ENCODE peak calls at places on chromosomes 1 and 21, in six cellular contexts. O is tibial nerve, D is astrocyte, B is epithelial cell of esophagus, I is fibroblast of mammary gland, T is mucosa of descending colon. E is an unnamed sample.

GRCh38 chr1:64092851-64093371 is 110.5 kb upstream of the UBE2U start:
- DNase-seq in D (no peak), O (no peak), I (no peak), T (no peak), B (no peak), E (no peak)

GRCh38 chr1:219215477-219215876 is 41.8 kb downstream of the LYPLAL1 start:
- DNase-seq in B (peak; percentile 18), I (no peak), T (no peak), D (no peak), O (no peak), E (no peak)

GRCh38 chr1:20486457-20487235 is 636 bp upstream of the CAMK2N1 start:
- DNase-seq in D (peak; percentile 48), O (no peak), B (peak; percentile 41), T (peak; percentile 92), I (peak; percentile 64), E (peak; percentile 78)

GRCh38 chr1:54459140-54459539 is 52.9 kb upstream of the SSBP3 start:
- DNase-seq in B (no peak), T (no peak), I (no peak), O (no peak), D (no peak), E (no peak)

GRCh38 chr1:44569491-44569890 is 104.8 kb downstream of the TMEM53 start:
- DNase-seq in O (no peak), I (no peak), T (no peak), D (no peak), B (no peak), E (no peak)

GRCh38 chr1:156055649-156056048 is 1.1 kb downstream of the LAMTOR2 start:
- DNase-seq in I (no peak), B (no peak), T (no peak), O (no peak), D (no peak), E (no peak)

GRCh38 chr21:33198346-33199135 is 31.2 kb upstream of the IFNAR2 start:
- DNase-seq in O (peak; percentile 50), I (peak; percentile 37), D (peak; percentile 56), T (no peak), B (no peak), E (no peak)

GRCh38 chr1:48006318-48006717 is 9.1 kb upstream of the TRABD2B start:
- DNase-seq in T (no peak), O (no peak), I (peak; percentile 66), D (no peak), B (no peak), E (no peak)

GRCh38 chr1:241702436-241702835 is 50.4 kb downstream of the WDR64 start:
- DNase-seq in T (no peak), D (peak; percentile 18), O (no peak), B (peak; percentile 92), I (peak; percentile 84), E (peak; percentile 14)

GRCh38 chr1:203124546-203125317 is 2.8 kb upstream of the ADORA1 start:
- DNase-seq in B (peak; percentile 46), O (no peak), D (peak; percentile 4), I (peak; percentile 30), T (no peak), E (no peak)

DNA sequence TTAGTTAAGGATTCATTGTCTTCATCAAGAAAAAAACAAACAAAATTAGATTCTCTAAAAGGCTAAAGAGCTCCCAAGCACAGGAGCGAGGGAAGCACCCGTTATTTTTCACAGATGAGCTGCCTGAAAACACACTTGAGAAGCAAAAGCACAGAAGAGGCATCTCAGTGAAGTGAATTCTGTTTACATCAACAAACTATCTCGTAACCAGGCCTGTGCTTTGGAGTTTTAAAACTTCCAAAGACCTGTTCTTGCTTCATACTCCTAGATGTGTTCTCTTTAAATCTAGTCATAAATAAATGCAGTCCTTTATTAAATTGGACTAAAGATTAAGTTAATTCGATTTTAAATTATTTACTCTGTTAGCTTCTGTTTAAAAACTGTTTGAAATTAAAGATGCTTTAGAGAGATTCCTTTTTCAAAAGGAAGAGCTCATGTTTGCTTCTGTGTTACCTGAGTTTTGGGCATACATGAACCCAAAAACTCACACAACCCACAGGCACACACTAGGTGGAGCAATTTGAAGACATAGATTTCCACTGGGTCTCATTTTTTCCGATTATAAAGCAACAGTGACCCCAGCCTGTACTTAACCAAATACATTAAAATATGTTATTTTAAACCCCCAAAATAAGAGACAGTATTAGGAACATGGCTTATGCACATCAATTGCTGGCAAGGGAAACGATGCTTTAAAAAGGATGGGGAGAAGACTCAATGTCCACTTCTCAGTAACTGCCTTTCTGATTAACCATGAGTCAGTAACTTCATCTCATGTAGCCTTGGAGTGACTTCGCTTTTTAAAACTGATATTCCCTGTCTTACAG is 648.2 kb downstream of the SMYD3 start:
- DNase-seq in B (peak; percentile 11), I (peak; percentile 75), O (no peak), D (peak; percentile 41), T (no peak), E (no peak)
- TF ChIP-seq CTCF in B (peak; percentile 14), I (peak; percentile 55), O (no peak), D (peak; percentile 37), T (no peak), E (no peak)

GRCh38 chr21:44907225-44907965 is 13.3 kb downstream of the ITGB2 start:
- DNase-seq in O (no peak), D (no peak), B (no peak), I (no peak), T (no peak), E (no peak)
- TF ChIP-seq CTCF in O (no peak), D (no peak), B (no peak), I (no peak), T (no peak), E (no peak)

GRCh38 chr1:12338017-12338416 is 108.2 kb downstream of the VPS13D start:
- DNase-seq in T (no peak), D (no peak), O (no peak), B (no peak), I (peak; percentile 27), E (no peak)

GRCh38 chr1:12339861-12340557 is 110.2 kb downstream of the VPS13D start:
- DNase-seq in D (no peak), B (no peak), T (no peak), O (no peak), I (no peak), E (no peak)

GRCh38 chr1:12341667-12342066 is 111.8 kb downstream of the VPS13D start:
- DNase-seq in D (no peak), I (no peak), T (no peak), O (no peak), B (no peak), E (no peak)

GRCh38 chr1:12338793-12339192 is 109.0 kb downstream of the VPS13D start:
- DNase-seq in T (no peak), O (no peak), B (no peak), I (no peak), D (no peak), E (no peak)

DNA sequence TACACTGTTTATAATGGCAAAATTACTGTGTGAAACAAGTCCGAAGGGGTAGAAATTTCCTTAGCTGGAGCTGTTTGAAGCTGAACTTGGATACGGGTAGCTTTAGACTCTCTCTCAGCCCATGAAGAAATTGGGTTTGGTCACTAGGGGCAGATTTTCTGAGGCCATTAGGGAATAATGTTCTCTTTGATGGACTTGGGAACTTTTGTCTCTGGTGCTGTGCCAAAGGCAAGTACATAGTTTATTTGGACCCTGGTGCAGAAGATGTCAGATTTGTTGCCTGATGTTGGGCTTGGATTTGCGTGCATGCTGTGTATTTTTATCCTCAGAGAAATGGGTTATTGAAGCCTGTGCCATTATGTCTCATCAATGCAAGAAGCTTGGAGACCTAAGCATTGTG is 109.6 kb downstream of the VPS13D start:
- DNase-seq in B (no peak), O (no peak), D (no peak), T (no peak), I (no peak), E (no peak)
- TF ChIP-seq CTCF in B (peak; percentile 14), O (no peak), D (peak; percentile 14), T (no peak), I (peak; percentile 18), E (no peak)

DNA sequence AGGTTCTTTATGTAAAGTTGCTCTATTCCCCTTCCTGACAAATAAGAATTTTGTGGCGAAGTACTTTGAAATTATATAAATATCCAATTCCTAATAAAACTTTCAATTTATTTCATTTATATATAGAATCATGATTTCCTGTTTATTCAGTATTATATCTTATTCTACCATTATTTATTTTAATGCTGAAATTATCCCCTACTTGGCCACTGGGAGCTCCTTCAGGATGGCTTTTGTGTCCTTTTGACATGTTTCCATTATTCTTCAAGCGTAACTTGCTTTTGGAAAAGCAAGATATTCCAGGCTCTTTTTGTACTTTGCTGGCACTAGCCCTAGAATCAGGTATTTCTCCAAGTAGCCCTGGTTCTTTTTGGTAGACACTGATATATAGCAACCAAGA is 67.2 kb upstream of the CACYBP start:
- DNase-seq in D (no peak), I (no peak), B (no peak), O (no peak), T (no peak), E (no peak)
- TF ChIP-seq CTCF in D (peak; percentile 24), I (peak; percentile 1), B (no peak), O (no peak), T (no peak), E (no peak)

GRCh38 chr1:164515932-164516331 is 43.1 kb upstream of the PBX1 start:
- DNase-seq in B (no peak), D (no peak), T (no peak), O (no peak), I (peak; percentile 63), E (no peak)

GRCh38 chr1:164515221-164515620 is 43.8 kb upstream of the PBX1 start:
- DNase-seq in O (no peak), T (no peak), D (no peak), I (no peak), B (no peak), E (no peak)

GRCh38 chr1:164524810-164525209 is 34.2 kb upstream of the PBX1 start:
- DNase-seq in B (no peak), I (peak; percentile 74), T (no peak), D (peak; percentile 68), O (no peak), E (no peak)

GRCh38 chr1:164519426-164519825 is 39.6 kb upstream of the PBX1 start:
- DNase-seq in D (no peak), O (no peak), T (no peak), I (no peak), B (peak; percentile 4), E (no peak)

GRCh38 chr1:164518692-164519332 is 40.2 kb upstream of the PBX1 start:
- DNase-seq in I (no peak), O (no peak), B (no peak), D (no peak), T (no peak), E (no peak)
- TF ChIP-seq CTCF in I (no peak), O (no peak), B (peak; percentile 24), D (no peak), T (no peak), E (no peak)

DNA sequence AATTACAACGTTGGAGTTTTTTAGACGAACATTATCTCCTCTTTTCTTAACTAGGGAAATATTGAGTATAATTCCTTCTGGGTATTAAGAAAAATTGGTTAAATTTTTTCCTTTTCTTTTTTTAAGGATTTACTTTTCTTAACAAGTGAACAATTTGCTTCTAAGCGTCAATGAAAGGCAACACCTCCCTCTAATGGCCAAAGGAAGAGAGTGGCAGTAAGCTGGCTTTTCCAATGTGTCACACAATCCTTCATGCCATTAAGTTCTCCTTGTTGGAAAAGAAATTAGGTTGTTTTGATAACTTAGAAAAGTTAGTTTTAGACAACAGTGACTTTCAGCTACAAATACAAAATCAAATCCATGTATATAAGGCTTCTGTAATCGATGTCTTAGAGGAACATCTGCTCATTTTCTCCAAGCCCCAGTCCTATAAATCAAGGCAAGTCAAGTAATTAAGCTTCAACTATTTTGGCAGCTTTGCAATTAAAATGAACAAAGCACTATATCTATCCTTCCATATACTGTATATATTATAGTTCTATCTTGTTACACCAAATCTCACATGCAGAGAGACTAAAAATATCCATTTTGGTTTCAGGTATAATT is 62.8 kb downstream of the EDEM3 start:
- DNase-seq in B (peak; percentile 60), O (no peak), D (peak; percentile 46), T (no peak), I (peak; percentile 66), E (peak; percentile 28)
- TF ChIP-seq CTCF in B (peak; percentile 94), O (peak; percentile 66), D (peak; percentile 91), T (peak; percentile 40), I (peak; percentile 78), E (peak; percentile 44)